ENCODE peak calls at places on chromosome 17, in ten cellular contexts. One of them, this sample, is unnamed.

GRCh38 chr17:69761767-69762321 is 313.2 kb upstream of the KCNJ16 start:
- DNase-seq in lower lobe of right lung: no peak
- DNase-seq in fibroblast of villous mesenchyme: peak; percentile 93
- DNase-seq in psoas muscle: no peak
- DNase-seq in fibroblast of lung: peak; percentile 93
- DNase-seq in right cardiac atrium: no peak
- DNase-seq in hepatocyte: peak; percentile 48
- DNase-seq in cardiac muscle cell: peak; percentile 73
- DNase-seq in CD4-positive, CD25-positive, alpha-beta regulatory T cell: no peak
- DNase-seq in heart left ventricle: no peak
- DNase-seq in this sample: no peak

GRCh38 chr17:82793974-82794620 is 42.2 kb downstream of the TBCD start:
- DNase-seq in lower lobe of right lung: no peak
- DNase-seq in fibroblast of villous mesenchyme: peak; percentile 25
- DNase-seq in psoas muscle: no peak
- DNase-seq in fibroblast of lung: peak; percentile 53
- DNase-seq in right cardiac atrium: peak; percentile 49
- DNase-seq in hepatocyte: peak; percentile 49
- DNase-seq in cardiac muscle cell: no peak
- DNase-seq in CD4-positive, CD25-positive, alpha-beta regulatory T cell: no peak
- DNase-seq in heart left ventricle: no peak
- DNase-seq in this sample: peak; percentile 74

GRCh38 chr17:72518810-72519597 is 398.2 kb downstream of the SOX9 start:
- DNase-seq in lower lobe of right lung: no peak
- DNase-seq in fibroblast of villous mesenchyme: no peak
- DNase-seq in psoas muscle: no peak
- DNase-seq in fibroblast of lung: no peak
- DNase-seq in right cardiac atrium: no peak
- DNase-seq in hepatocyte: peak; percentile 87
- DNase-seq in cardiac muscle cell: no peak
- DNase-seq in CD4-positive, CD25-positive, alpha-beta regulatory T cell: no peak
- DNase-seq in heart left ventricle: no peak
- DNase-seq in this sample: no peak

GRCh38 chr17:292531-293382 is 59.9 kb downstream of the RPH3AL start:
- DNase-seq in lower lobe of right lung: peak; percentile 35
- DNase-seq in fibroblast of villous mesenchyme: no peak
- DNase-seq in psoas muscle: peak; percentile 26
- DNase-seq in fibroblast of lung: no peak
- DNase-seq in right cardiac atrium: no peak
- DNase-seq in hepatocyte: no peak
- DNase-seq in cardiac muscle cell: no peak
- DNase-seq in CD4-positive, CD25-positive, alpha-beta regulatory T cell: no peak
- DNase-seq in heart left ventricle: no peak
- DNase-seq in this sample: peak; percentile 17

GRCh38 chr17:74383140-74383539 is 15.8 kb downstream of the GPR142 start:
- DNase-seq in lower lobe of right lung: no peak
- DNase-seq in fibroblast of villous mesenchyme: no peak
- DNase-seq in psoas muscle: no peak
- DNase-seq in fibroblast of lung: no peak
- DNase-seq in right cardiac atrium: no peak
- DNase-seq in hepatocyte: no peak
- DNase-seq in cardiac muscle cell: no peak
- DNase-seq in CD4-positive, CD25-positive, alpha-beta regulatory T cell: no peak
- DNase-seq in heart left ventricle: peak; percentile 26
- DNase-seq in this sample: no peak

GRCh38 chr17:32774286-32775084 is 102.4 kb downstream of the MYO1D start:
- DNase-seq in lower lobe of right lung: no peak
- DNase-seq in fibroblast of villous mesenchyme: no peak
- DNase-seq in psoas muscle: no peak
- DNase-seq in fibroblast of lung: no peak
- DNase-seq in right cardiac atrium: no peak
- DNase-seq in hepatocyte: no peak
- DNase-seq in cardiac muscle cell: no peak
- DNase-seq in CD4-positive, CD25-positive, alpha-beta regulatory T cell: no peak
- DNase-seq in heart left ventricle: no peak
- DNase-seq in this sample: no peak

GRCh38 chr17:10114931-10115535 is 83.4 kb downstream of the GAS7 start:
- DNase-seq in lower lobe of right lung: peak; percentile 89
- DNase-seq in fibroblast of villous mesenchyme: peak; percentile 99
- DNase-seq in psoas muscle: peak; percentile 96
- DNase-seq in fibroblast of lung: peak; percentile 98
- DNase-seq in right cardiac atrium: peak; percentile 96
- DNase-seq in hepatocyte: peak; percentile 91
- DNase-seq in cardiac muscle cell: peak; percentile 98
- DNase-seq in CD4-positive, CD25-positive, alpha-beta regulatory T cell: peak; percentile 33
- DNase-seq in heart left ventricle: peak; percentile 94
- DNase-seq in this sample: peak; percentile 97

GRCh38 chr17:47844814-47845453 is 3.9 kb upstream of the SCRN2 start:
- DNase-seq in lower lobe of right lung: no peak
- DNase-seq in fibroblast of villous mesenchyme: no peak
- DNase-seq in psoas muscle: no peak
- DNase-seq in fibroblast of lung: no peak
- DNase-seq in right cardiac atrium: no peak
- DNase-seq in hepatocyte: no peak
- DNase-seq in cardiac muscle cell: peak; percentile 44
- DNase-seq in CD4-positive, CD25-positive, alpha-beta regulatory T cell: no peak
- DNase-seq in heart left ventricle: no peak
- DNase-seq in this sample: no peak

GRCh38 chr17:15236281-15237105 is 28.6 kb downstream of the PMP22 start:
- DNase-seq in lower lobe of right lung: no peak
- DNase-seq in fibroblast of villous mesenchyme: no peak
- DNase-seq in psoas muscle: no peak
- DNase-seq in fibroblast of lung: no peak
- DNase-seq in right cardiac atrium: no peak
- DNase-seq in hepatocyte: no peak
- DNase-seq in cardiac muscle cell: peak; percentile 31
- DNase-seq in CD4-positive, CD25-positive, alpha-beta regulatory T cell: no peak
- DNase-seq in heart left ventricle: no peak
- DNase-seq in this sample: no peak

GRCh38 chr17:41439375-41439774 is 1.4 kb downstream of the KRT38 start:
- DNase-seq in lower lobe of right lung: no peak
- DNase-seq in fibroblast of villous mesenchyme: peak; percentile 26
- DNase-seq in psoas muscle: no peak
- DNase-seq in fibroblast of lung: no peak
- DNase-seq in right cardiac atrium: no peak
- DNase-seq in hepatocyte: no peak
- DNase-seq in cardiac muscle cell: peak; percentile 63
- DNase-seq in CD4-positive, CD25-positive, alpha-beta regulatory T cell: no peak
- DNase-seq in heart left ventricle: no peak
- DNase-seq in this sample: no peak

GRCh38 chr17:75277664-75278071 is 6.6 kb upstream of the MIF4GD start:
- DNase-seq in lower lobe of right lung: no peak
- DNase-seq in fibroblast of villous mesenchyme: peak; percentile 57
- DNase-seq in psoas muscle: peak; percentile 19
- DNase-seq in fibroblast of lung: peak; percentile 48
- DNase-seq in right cardiac atrium: no peak
- DNase-seq in hepatocyte: no peak
- DNase-seq in cardiac muscle cell: no peak
- DNase-seq in CD4-positive, CD25-positive, alpha-beta regulatory T cell: no peak
- DNase-seq in heart left ventricle: no peak
- DNase-seq in this sample: no peak

GRCh38 chr17:882827-883585 is 96.6 kb downstream of the NXN start:
- DNase-seq in lower lobe of right lung: no peak
- DNase-seq in fibroblast of villous mesenchyme: peak; percentile 93
- DNase-seq in psoas muscle: peak; percentile 86
- DNase-seq in fibroblast of lung: peak; percentile 88
- DNase-seq in right cardiac atrium: peak; percentile 76
- DNase-seq in hepatocyte: peak; percentile 67
- DNase-seq in cardiac muscle cell: peak; percentile 63
- DNase-seq in CD4-positive, CD25-positive, alpha-beta regulatory T cell: no peak
- DNase-seq in heart left ventricle: peak; percentile 69
- DNase-seq in this sample: no peak

GRCh38 chr17:55577011-55577586 is 65.8 kb upstream of the SMIM36 start:
- DNase-seq in lower lobe of right lung: peak; percentile 79
- DNase-seq in fibroblast of villous mesenchyme: peak; percentile 82
- DNase-seq in psoas muscle: no peak
- DNase-seq in fibroblast of lung: peak; percentile 77
- DNase-seq in right cardiac atrium: peak; percentile 47
- DNase-seq in hepatocyte: peak; percentile 12
- DNase-seq in cardiac muscle cell: peak; percentile 72
- DNase-seq in CD4-positive, CD25-positive, alpha-beta regulatory T cell: peak; percentile 51
- DNase-seq in heart left ventricle: peak; percentile 72
- DNase-seq in this sample: peak; percentile 75
- H3K4me3 ChIP-seq in lower lobe of right lung: peak overlapping the region; percentile 41
- H3K4me3 ChIP-seq in fibroblast of villous mesenchyme: peak overlapping the region; percentile 40
- H3K4me3 ChIP-seq in psoas muscle: peak overlapping the region; percentile 49
- H3K4me3 ChIP-seq in fibroblast of lung: peak overlapping the region; percentile 23
- H3K4me3 ChIP-seq in right cardiac atrium: peak overlapping the region; percentile 27
- H3K4me3 ChIP-seq in hepatocyte: no peak overlapping the region
- H3K4me3 ChIP-seq in cardiac muscle cell: no peak overlapping the region
- H3K4me3 ChIP-seq in CD4-positive, CD25-positive, alpha-beta regulatory T cell: peak overlapping the region; percentile 73
- H3K4me3 ChIP-seq in heart left ventricle: peak overlapping the region; percentile 34
- H3K4me3 ChIP-seq in this sample: no peak overlapping the region

GRCh38 chr17:57948555-57949420 is 6.4 kb downstream of the CUEDC1 start:
- DNase-seq in lower lobe of right lung: peak; percentile 46
- DNase-seq in fibroblast of villous mesenchyme: peak; percentile 92
- DNase-seq in psoas muscle: peak; percentile 70
- DNase-seq in fibroblast of lung: peak; percentile 76
- DNase-seq in right cardiac atrium: no peak
- DNase-seq in hepatocyte: peak; percentile 70
- DNase-seq in cardiac muscle cell: peak; percentile 82
- DNase-seq in CD4-positive, CD25-positive, alpha-beta regulatory T cell: peak; percentile 13
- DNase-seq in heart left ventricle: no peak
- DNase-seq in this sample: no peak
- H3K4me3 ChIP-seq in lower lobe of right lung: no peak overlapping the region
- H3K4me3 ChIP-seq in fibroblast of villous mesenchyme: no peak overlapping the region
- H3K4me3 ChIP-seq in psoas muscle: peak overlapping the region; percentile 18
- H3K4me3 ChIP-seq in fibroblast of lung: no peak overlapping the region
- H3K4me3 ChIP-seq in right cardiac atrium: no peak overlapping the region
- H3K4me3 ChIP-seq in hepatocyte: no peak overlapping the region
- H3K4me3 ChIP-seq in cardiac muscle cell: no peak overlapping the region
- H3K4me3 ChIP-seq in CD4-positive, CD25-positive, alpha-beta regulatory T cell: no peak overlapping the region
- H3K4me3 ChIP-seq in heart left ventricle: no peak overlapping the region
- H3K4me3 ChIP-seq in this sample: no peak overlapping the region

GRCh38 chr17:79183221-79184158 is 108.9 kb downstream of the ENGASE start:
- DNase-seq in lower lobe of right lung: no peak
- DNase-seq in fibroblast of villous mesenchyme: no peak
- DNase-seq in psoas muscle: no peak
- DNase-seq in fibroblast of lung: no peak
- DNase-seq in right cardiac atrium: no peak
- DNase-seq in hepatocyte: peak; percentile 41
- DNase-seq in cardiac muscle cell: peak; percentile 25
- DNase-seq in CD4-positive, CD25-positive, alpha-beta regulatory T cell: peak; percentile 6
- DNase-seq in heart left ventricle: no peak
- DNase-seq in this sample: no peak
- H3K4me3 ChIP-seq in lower lobe of right lung: no peak overlapping the region
- H3K4me3 ChIP-seq in fibroblast of villous mesenchyme: no peak overlapping the region
- H3K4me3 ChIP-seq in psoas muscle: peak overlapping the region; percentile 34
- H3K4me3 ChIP-seq in fibroblast of lung: no peak overlapping the region
- H3K4me3 ChIP-seq in right cardiac atrium: no peak overlapping the region
- H3K4me3 ChIP-seq in hepatocyte: peak overlapping the region; percentile 23
- H3K4me3 ChIP-seq in cardiac muscle cell: peak overlapping the region; percentile 64
- H3K4me3 ChIP-seq in CD4-positive, CD25-positive, alpha-beta regulatory T cell: no peak overlapping the region
- H3K4me3 ChIP-seq in heart left ventricle: peak overlapping the region; percentile 16
- H3K4me3 ChIP-seq in this sample: no peak overlapping the region

DNA sequence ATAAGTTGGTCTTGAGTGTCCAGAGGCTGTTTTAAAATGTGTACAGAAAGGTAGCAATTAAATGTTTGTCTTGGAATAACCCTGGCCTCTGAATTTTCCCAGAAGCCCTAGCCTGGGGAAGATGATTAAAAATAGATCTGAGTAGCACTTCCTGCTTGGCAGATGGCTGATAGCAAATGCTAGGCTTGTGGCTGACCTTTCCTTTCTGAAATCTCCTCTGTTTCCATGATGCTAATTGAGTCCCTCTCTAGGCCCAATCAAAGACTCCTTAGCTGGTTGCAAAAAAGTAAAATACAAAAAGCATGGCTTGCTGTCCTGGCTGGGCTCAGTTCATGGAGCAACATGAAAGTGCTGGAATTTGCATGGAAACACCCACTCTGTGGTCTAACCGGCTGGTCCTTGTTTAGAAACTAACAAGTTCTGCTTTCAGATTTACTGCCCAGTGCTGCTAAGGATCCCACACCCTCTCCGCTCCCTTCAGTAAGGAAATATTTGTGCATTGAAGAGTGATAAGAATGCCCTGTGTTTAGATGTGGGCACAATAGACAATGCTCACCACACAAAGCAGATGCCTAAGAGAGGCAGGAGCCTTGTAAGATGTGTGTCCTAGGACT is 40.8 kb downstream of the YPEL2 start:
- DNase-seq in lower lobe of right lung: no peak
- DNase-seq in fibroblast of villous mesenchyme: peak; percentile 95
- DNase-seq in psoas muscle: no peak
- DNase-seq in fibroblast of lung: peak; percentile 77
- DNase-seq in right cardiac atrium: peak; percentile 51
- DNase-seq in hepatocyte: peak; percentile 50
- DNase-seq in cardiac muscle cell: peak; percentile 88
- DNase-seq in CD4-positive, CD25-positive, alpha-beta regulatory T cell: no peak
- DNase-seq in heart left ventricle: no peak
- DNase-seq in this sample: peak; percentile 79
- H3K4me3 ChIP-seq in lower lobe of right lung: peak overlapping the region; percentile 20
- H3K4me3 ChIP-seq in fibroblast of villous mesenchyme: no peak overlapping the region
- H3K4me3 ChIP-seq in psoas muscle: peak overlapping the region; percentile 50
- H3K4me3 ChIP-seq in fibroblast of lung: no peak overlapping the region
- H3K4me3 ChIP-seq in right cardiac atrium: no peak overlapping the region
- H3K4me3 ChIP-seq in hepatocyte: no peak overlapping the region
- H3K4me3 ChIP-seq in cardiac muscle cell: no peak overlapping the region
- H3K4me3 ChIP-seq in CD4-positive, CD25-positive, alpha-beta regulatory T cell: peak overlapping the region; percentile 62
- H3K4me3 ChIP-seq in heart left ventricle: no peak overlapping the region
- H3K4me3 ChIP-seq in this sample: no peak overlapping the region